ENCODE peak calls at places on chromosome 18, in nine cellular contexts. X, P, A, R, M, Z, F, B and I are unnamed samples.

GRCh38 chr18:44804033-44804432 is 123.3 kb downstream of the SETBP1 start:
- DNase-seq in Z (peak), B (no peak), M (no peak), P (no peak), A (no peak), R (no peak), F (no peak), X (no peak), I (no peak)

GRCh38 chr18:1039421-1039820 is 134.8 kb downstream of the ADCYAP1 start:
- DNase-seq in F (no peak), B (no peak), Z (no peak), X (no peak), A (no peak), P (no peak), M (no peak), R (no peak), I (no peak)

GRCh38 chr18:7856733-7857132 is 289.6 kb downstream of the PTPRM start:
- DNase-seq in P (no peak), Z (peak), F (no peak), X (no peak), A (no peak), M (no peak), B (no peak), R (no peak), I (no peak)

GRCh38 chr18:50627594-50628542 is 68.0 kb downstream of the MAPK4 start:
- DNase-seq in F (no peak), R (no peak), A (no peak), Z (no peak), M (no peak), P (peak), X (no peak), B (no peak), I (no peak)

GRCh38 chr18:41604964-41605363 is 350.1 kb upstream of the PIK3C3 start:
- DNase-seq in R (no peak), M (no peak), Z (peak), B (no peak), X (no peak), A (no peak), P (no peak), F (no peak), I (no peak)

GRCh38 chr18:74334242-74334893 is 18.7 kb downstream of the C18orf63 start:
- DNase-seq in R (no peak), F (no peak), Z (no peak), A (no peak), P (no peak), B (no peak), X (no peak), M (no peak), I (no peak)

GRCh38 chr18:78853341-78853740 is 126.3 kb upstream of the SALL3 start:
- DNase-seq in X (no peak), A (no peak), P (no peak), Z (no peak), M (no peak), B (no peak), R (no peak), F (no peak), I (no peak)

GRCh38 chr18:56639094-56639361 is 636 bp upstream of the TXNL1 start:
- DNase-seq in A (no peak), M (no peak), F (no peak), P (no peak), B (peak), R (no peak), X (no peak), Z (no peak), I (no peak)

GRCh38 chr18:46236156-46236555 is 132.0 kb downstream of the HAUS1 start:
- DNase-seq in B (no peak), Z (no peak), R (no peak), X (no peak), F (no peak), M (no peak), P (no peak), A (no peak), I (no peak)

GRCh38 chr18:76412818-76413565 is 82.0 kb downstream of the ZNF516 start:
- DNase-seq in R (no peak), B (no peak), X (no peak), P (peak), F (peak), M (no peak), A (no peak), Z (peak), I (no peak)

GRCh38 chr18:76420888-76421287 is 74.2 kb downstream of the ZNF516 start:
- DNase-seq in X (no peak), R (no peak), F (no peak), Z (no peak), A (no peak), M (no peak), P (no peak), B (no peak), I (no peak)

GRCh38 chr18:76414936-76415621 is 80.0 kb downstream of the ZNF516 start:
- DNase-seq in B (no peak), F (no peak), Z (no peak), X (no peak), R (no peak), M (no peak), P (no peak), A (no peak), I (no peak)

GRCh38 chr18:76419811-76420210 is 75.2 kb downstream of the ZNF516 start:
- DNase-seq in P (peak), B (no peak), X (no peak), F (no peak), Z (no peak), M (no peak), R (no peak), A (no peak), I (no peak)

DNA sequence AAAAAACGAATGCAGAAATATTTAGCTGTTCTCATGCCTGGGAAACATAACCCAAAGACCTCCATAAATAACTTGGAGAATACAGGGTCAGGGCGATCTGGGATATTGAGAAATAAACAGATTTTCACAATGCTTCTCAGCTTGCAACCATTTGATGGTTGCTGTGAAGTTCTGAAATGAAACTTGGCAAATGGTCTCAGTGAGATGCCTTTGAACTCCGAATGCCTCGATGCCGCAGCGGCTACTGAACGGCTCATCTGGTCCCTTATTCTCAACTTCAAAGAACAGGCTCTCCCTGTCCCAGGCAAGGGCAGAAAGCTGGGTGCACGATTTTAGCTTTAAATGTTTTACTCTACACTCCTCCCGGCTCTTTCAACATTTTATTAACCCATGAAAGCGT is 78.1 kb downstream of the ZNF516 start:
- DNase-seq in R (no peak), A (no peak), P (no peak), B (no peak), Z (peak), F (peak), X (no peak), M (no peak), I (no peak)
- H3K4me3 ChIP-seq in R (peak), A (no peak), P (no peak), B (no peak), Z (no peak), F (peak), X (no peak), M (peak), I (no peak)

GRCh38 chr18:34083910-34084309 is 140.8 kb downstream of the NOL4 start:
- DNase-seq in B (no peak), P (no peak), Z (no peak), R (no peak), A (no peak), X (no peak), F (no peak), M (no peak), I (no peak)
- H3K4me3 ChIP-seq in B (no peak), P (no peak), Z (no peak), R (no peak), A (no peak), X (no peak), F (no peak), M (no peak), I (no peak)

DNA sequence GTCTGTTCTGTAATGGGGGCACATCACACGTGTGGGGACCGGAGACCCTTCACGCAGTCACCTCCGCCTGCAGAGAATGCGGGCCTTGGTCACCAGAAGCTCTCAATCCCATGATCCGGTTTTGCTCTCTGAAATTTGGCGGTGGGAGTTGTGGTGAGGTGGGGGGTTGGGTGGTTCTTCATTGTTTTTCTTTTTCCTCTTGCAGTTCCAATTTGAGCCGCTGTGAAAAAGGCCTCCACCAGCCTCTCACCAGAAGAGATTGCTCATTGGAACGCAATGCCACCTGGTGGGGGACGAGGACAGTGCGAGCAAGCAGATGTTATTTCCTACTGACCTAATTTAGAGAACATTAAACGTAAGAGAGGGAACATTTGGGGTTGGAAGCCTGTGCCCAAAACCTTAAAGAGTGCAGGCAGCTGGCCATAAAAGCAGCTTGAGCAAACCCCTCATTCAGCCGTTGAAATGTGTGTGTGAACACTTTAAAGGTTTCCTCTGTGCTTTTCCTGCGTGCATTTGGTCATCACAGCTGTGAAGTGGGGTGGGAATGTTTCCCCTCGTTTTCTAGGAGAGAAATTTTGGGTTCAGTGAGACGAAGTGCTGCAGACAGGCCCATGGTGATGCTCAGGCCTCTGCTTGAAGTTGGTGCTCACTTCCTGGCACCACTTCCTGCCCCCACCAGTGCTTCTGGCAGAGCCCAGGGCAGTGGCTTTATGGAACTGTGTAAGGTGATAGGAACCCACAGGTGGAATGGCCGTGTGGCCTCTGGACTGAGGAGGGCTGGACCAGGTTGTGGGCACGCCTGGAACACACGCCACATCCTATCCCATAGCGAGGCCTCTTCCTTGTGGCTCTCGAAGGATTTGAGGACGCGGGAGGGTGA is 61.7 kb downstream of the ZCCHC2 start:
- DNase-seq in A (peak), P (peak), R (peak), B (peak), Z (peak), X (peak), F (peak), M (peak), I (peak)
- H3K4me3 ChIP-seq in A (no peak), P (peak), R (no peak), B (no peak), Z (no peak), X (no peak), F (peak), M (no peak), I (peak)

DNA sequence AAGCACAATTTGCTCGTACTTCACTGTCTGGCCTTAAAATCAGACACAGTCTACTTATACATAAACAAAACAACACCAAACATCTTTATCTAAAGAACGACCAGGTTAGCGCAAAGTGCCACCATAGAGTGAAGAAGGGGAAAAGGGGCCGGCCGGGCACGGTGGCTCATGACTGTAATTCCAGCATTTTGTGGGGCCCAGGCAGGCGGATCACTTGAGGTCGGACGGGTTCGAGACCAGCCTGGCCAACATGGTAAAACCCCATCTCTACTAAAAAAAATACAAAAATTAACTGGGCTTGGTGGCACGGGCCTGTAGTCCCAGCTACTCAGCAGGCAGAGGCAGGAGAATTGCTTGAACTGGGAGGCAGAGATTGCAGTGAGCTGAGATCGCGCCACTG is 118.5 kb upstream of the RIOK3 start:
- DNase-seq in Z (no peak), X (no peak), R (no peak), B (no peak), F (no peak), P (no peak), A (no peak), M (no peak), I (no peak)
- H3K4me3 ChIP-seq in Z (no peak), X (no peak), R (no peak), B (no peak), F (no peak), P (no peak), A (no peak), M (no peak), I (no peak)

DNA sequence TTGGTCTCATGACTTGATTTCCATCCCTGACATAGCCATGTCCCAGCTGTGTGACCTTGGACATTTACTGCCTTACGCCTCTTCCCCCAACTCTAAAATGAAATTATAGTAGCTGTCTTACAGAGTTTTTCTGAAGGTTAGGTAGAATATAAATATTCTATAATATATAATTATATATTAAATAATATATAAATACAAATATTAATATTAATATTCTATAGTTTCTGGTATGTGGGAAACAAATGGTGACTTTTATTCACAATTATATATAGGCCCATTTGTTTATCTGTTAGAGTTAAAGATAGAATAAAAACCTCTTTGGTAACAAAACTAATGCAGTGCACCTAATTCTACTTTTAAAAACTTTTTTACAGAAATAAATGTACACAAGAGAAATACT is 1.7 kb downstream of the RBBP8 start:
- DNase-seq in Z (no peak), B (no peak), X (no peak), M (no peak), F (no peak), A (no peak), P (no peak), R (no peak), I (no peak)
- H3K4me3 ChIP-seq in Z (peak), B (peak), X (no peak), M (no peak), F (no peak), A (peak), P (peak), R (peak), I (peak)

GRCh38 chr18:13465476-13465875 is 246.9 kb downstream of the LDLRAD4 start:
- DNase-seq in M (no peak), X (no peak), B (no peak), F (no peak), R (no peak), A (no peak), Z (no peak), P (peak), I (no peak)
- H3K4me3 ChIP-seq in M (peak), X (peak), B (no peak), F (no peak), R (no peak), A (no peak), Z (no peak), P (no peak), I (peak)

GRCh38 chr18:69956655-69957054 is 9.0 kb upstream of the CD226 start:
- DNase-seq in B (peak), R (no peak), F (no peak), M (no peak), A (no peak), P (no peak), X (peak), Z (no peak), I (no peak)

GRCh38 chr18:69957071-69957620 is 9.5 kb upstream of the CD226 start:
- DNase-seq in B (no peak), R (no peak), Z (no peak), F (no peak), P (no peak), X (peak), A (no peak), M (no peak), I (no peak)

GRCh38 chr18:69958422-69958821 is 10.7 kb upstream of the CD226 start:
- DNase-seq in R (no peak), M (no peak), F (no peak), P (no peak), Z (no peak), B (no peak), A (no peak), X (no peak), I (no peak)

GRCh38 chr18:69954719-69955118 is 7.0 kb upstream of the CD226 start:
- DNase-seq in X (no peak), M (no peak), B (no peak), F (peak), A (no peak), R (no peak), P (no peak), Z (no peak), I (no peak)

GRCh38 chr18:69956037-69956436 is 8.4 kb upstream of the CD226 start:
- DNase-seq in M (no peak), Z (no peak), F (peak), B (no peak), R (no peak), P (no peak), A (no peak), X (no peak), I (no peak)
- H3K4me3 ChIP-seq in M (no peak), Z (no peak), F (no peak), B (no peak), R (no peak), P (no peak), A (no peak), X (peak), I (no peak)

GRCh38 chr18:58649966-58650816 is 21.1 kb upstream of the MALT1 start:
- DNase-seq in X (peak), P (no peak), Z (no peak), M (no peak), F (peak), A (no peak), R (no peak), B (no peak), I (no peak)
- H3K4me3 ChIP-seq in X (no peak), P (no peak), Z (no peak), M (no peak), F (no peak), A (no peak), R (no peak), B (no peak), I (no peak)

GRCh38 chr18:59141294-59142068 is 1.8 kb downstream of the SEC11C start:
- DNase-seq in Z (no peak), M (no peak), P (no peak), B (no peak), X (no peak), A (no peak), R (no peak), F (no peak), I (no peak)
- H3K4me3 ChIP-seq in Z (no peak), M (no peak), P (peak), B (peak), X (no peak), A (peak), R (no peak), F (no peak), I (no peak)